ENCODE peak calls at places on chromosomes 1 and 21, in four cellular contexts. R is ovary, C is GM06990, H is A549. Z is an unnamed sample.

GRCh38 chr1:46506470-46507219 is 17.0 kb downstream of the DMBX1 start:
- DNase-seq in R (no peak), C (no peak), H (no peak), Z (no peak)

GRCh38 chr21:46634966-46635323 is 529 bp upstream of the PRMT2 start:
- DNase-seq in R (no peak), C (no peak), H (peak; percentile 79), Z (peak; percentile 90)

GRCh38 chr1:206799311-206799710 is 27.0 kb upstream of the IL10 start:
- DNase-seq in R (no peak), C (no peak), H (no peak), Z (no peak)

GRCh38 chr1:44780583-44781121 is 5.3 kb downstream of the RPS8 start:
- DNase-seq in R (no peak), C (no peak), H (no peak), Z (no peak)

GRCh38 chr1:84998642-84999280 is 1.8 kb upstream of the MCOLN2 start:
- DNase-seq in R (no peak), C (peak; percentile 52), H (no peak), Z (peak; percentile 49)

GRCh38 chr21:34517491-34518245 is 5.7 kb upstream of the KCNE1 start:
- DNase-seq in R (no peak), C (no peak), H (peak; percentile 16), Z (no peak)

GRCh38 chr1:244322181-244322580 is 129.5 kb downstream of the ADSS2 start:
- DNase-seq in R (no peak), C (no peak), H (no peak), Z (no peak)

GRCh38 chr1:117128323-117129079 is 7.0 kb upstream of the TRIM45 start:
- DNase-seq in R (no peak), C (no peak), H (peak; percentile 23), Z (peak; percentile 74)

GRCh38 chr21:37244506-37245083 is 22.5 kb downstream of the VPS26C start:
- DNase-seq in R (no peak), C (no peak), H (no peak), Z (peak; percentile 10)

GRCh38 chr1:212179394-212180076 is 105.7 kb upstream of the PPP2R5A start:
- DNase-seq in R (no peak), C (no peak), H (peak; percentile 40), Z (peak; percentile 95)

GRCh38 chr1:40316595-40317393 is at the start of gene COL9A2:
- DNase-seq in R (no peak), C (peak; percentile 85), H (no peak), Z (no peak)

GRCh38 chr1:46996659-46997281 is 26.7 kb upstream of the CYP4X1 start:
- DNase-seq in R (no peak), C (no peak), H (no peak), Z (no peak)

GRCh38 chr1:176208034-176208433 is 948 bp upstream of the COP1 start:
- DNase-seq in R (peak; percentile 20), C (no peak), H (no peak), Z (no peak)

GRCh38 chr1:7479544-7479943 is 291.6 kb upstream of the VAMP3 start:
- DNase-seq in R (no peak), C (no peak), H (no peak), Z (no peak)

GRCh38 chr1:45009956-45010854 is 919 bp downstream of the HECTD3 start:
- DNase-seq in R (peak; percentile 46), C (peak; percentile 45), H (no peak), Z (no peak)

GRCh38 chr21:17536381-17536780 is 23.5 kb downstream of the CXADR start:
- DNase-seq in R (no peak), C (no peak), H (no peak), Z (no peak)

GRCh38 chr1:27538793-27539192 is 48.8 kb upstream of the WASF2 start:
- DNase-seq in R (no peak), C (no peak), H (peak; percentile 50), Z (peak; percentile 53)

GRCh38 chr1:234779160-234779538 is 169.2 kb upstream of the IRF2BP2 start:
- DNase-seq in R (no peak), C (no peak), H (no peak), Z (no peak)

GRCh38 chr1:46549697-46550681 is 1.5 kb downstream of the KNCN start:
- DNase-seq in R (no peak), C (no peak), H (peak; percentile 40), Z (peak; percentile 25)

GRCh38 chr1:193211539-193211938 is 25.1 kb upstream of the B3GALT2 start:
- DNase-seq in R (no peak), C (no peak), H (peak; percentile 81), Z (peak; percentile 76)

GRCh38 chr1:165116732-165117131 is 239.8 kb downstream of the LMX1A start:
- DNase-seq in R (no peak), C (no peak), H (peak; percentile 74), Z (peak; percentile 62)

GRCh38 chr1:74427676-74428075 is 84.7 kb downstream of the LRRC53 start:
- DNase-seq in R (no peak), C (no peak), H (no peak), Z (peak; percentile 46)

GRCh38 chr1:68202239-68202832 is 30.0 kb downstream of the WLS start:
- DNase-seq in R (no peak), C (no peak), H (no peak), Z (peak; percentile 71)

GRCh38 chr1:6811587-6811986 is 26.3 kb downstream of the CAMTA1 start:
- DNase-seq in R (peak; percentile 47), C (no peak), H (no peak), Z (no peak)

GRCh38 chr1:107821340-107821739 is 143.6 kb downstream of the VAV3 start:
- DNase-seq in R (no peak), C (no peak), H (no peak), Z (no peak)

GRCh38 chr1:199866210-199866617 is 161.3 kb upstream of the NR5A2 start:
- DNase-seq in R (no peak), C (no peak), H (no peak), Z (no peak)
- H3K4me3 ChIP-seq in R (no peak overlapping the region), C (no peak overlapping the region), H (no peak overlapping the region), Z (no peak overlapping the region)

DNA sequence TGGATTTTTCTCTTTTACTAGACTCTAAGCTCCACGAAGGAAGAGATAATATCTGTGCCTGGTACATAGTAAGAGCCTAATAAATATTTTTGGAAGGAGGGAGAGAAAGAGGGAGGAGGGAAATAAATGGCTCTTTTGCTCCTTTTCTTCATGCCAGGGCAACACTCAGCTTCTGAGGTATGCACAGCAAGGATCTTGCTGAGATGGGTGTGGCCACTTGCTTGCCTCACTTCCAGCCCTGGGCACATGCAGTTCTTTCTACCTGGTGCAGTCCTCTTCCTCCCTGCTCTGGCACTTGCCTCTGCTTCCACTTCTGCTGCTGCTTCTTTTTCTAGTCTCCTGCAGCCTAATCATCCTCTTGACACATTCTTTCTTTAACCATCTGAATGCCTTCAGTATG is 148.1 kb downstream of the FGGY start:
- DNase-seq in R (no peak), C (no peak), H (peak; percentile 4), Z (peak; percentile 35)
- TF ChIP-seq CTCF in R (no peak), C (no peak), H (no peak), Z (no peak)

GRCh38 chr1:219813344-219813743 is 115.0 kb downstream of the SLC30A10 start:
- DNase-seq in R (no peak), C (no peak), H (no peak), Z (no peak)
- H3K4me3 ChIP-seq in R (no peak overlapping the region), C (no peak overlapping the region), H (no peak overlapping the region), Z (no peak overlapping the region)

GRCh38 chr1:169929210-169929526 is 35.5 kb upstream of the SCYL3 start:
- DNase-seq in R (no peak), C (no peak), H (no peak), Z (no peak)
- TF ChIP-seq CTCF in R (no peak), C (no peak), H (no peak), Z (no peak)

Z was measured in astrocyte of the spinal cord.